ENCODE peak calls at places on chromosomes 2 and 18, in eight cellular contexts. M, N, X, O, W, I, D and H are unnamed samples.

GRCh38 chr2:121080013-121080772 is 204.8 kb downstream of the TFCP2L1 start:
- DNase-seq in M (no peak), N (peak; percentile 78), X (peak; percentile 47), O (peak; percentile 73), W (peak; percentile 50), I (no peak), D (peak; percentile 56), H (no peak)

GRCh38 chr2:124640221-124640750 is 615.2 kb downstream of the CNTNAP5 start:
- DNase-seq in M (no peak), N (no peak), X (no peak), O (no peak), W (no peak), I (no peak), D (no peak), H (no peak)

GRCh38 chr2:16189851-16190160 is 249.5 kb downstream of the MYCN start:
- DNase-seq in M (no peak), N (no peak), X (no peak), O (no peak), W (no peak), I (no peak), D (no peak), H (no peak)

GRCh38 chr2:110873056-110873502 is 140.7 kb downstream of the ACOXL start:
- DNase-seq in M (no peak), N (no peak), X (no peak), O (no peak), W (no peak), I (no peak), D (no peak), H (no peak)

GRCh38 chr18:13463526-13463925 is 245.0 kb downstream of the LDLRAD4 start:
- DNase-seq in M (no peak), N (peak; percentile 45), X (no peak), O (no peak), W (no peak), I (no peak), D (no peak), H (no peak)

GRCh38 chr2:60963176-60963575 is 54.3 kb upstream of the PEX13 start:
- DNase-seq in M (no peak), N (no peak), X (no peak), O (no peak), W (no peak), I (no peak), D (no peak), H (no peak)

GRCh38 chr2:113965644-113966043 is 75.8 kb downstream of the ACTR3 start:
- DNase-seq in M (no peak), N (no peak), X (no peak), O (no peak), W (no peak), I (no peak), D (no peak), H (no peak)

GRCh38 chr2:166067204-166067603 is 60.6 kb downstream of the SCN1A start:
- DNase-seq in M (no peak), N (no peak), X (no peak), O (no peak), W (no peak), I (no peak), D (no peak), H (no peak)

DNA sequence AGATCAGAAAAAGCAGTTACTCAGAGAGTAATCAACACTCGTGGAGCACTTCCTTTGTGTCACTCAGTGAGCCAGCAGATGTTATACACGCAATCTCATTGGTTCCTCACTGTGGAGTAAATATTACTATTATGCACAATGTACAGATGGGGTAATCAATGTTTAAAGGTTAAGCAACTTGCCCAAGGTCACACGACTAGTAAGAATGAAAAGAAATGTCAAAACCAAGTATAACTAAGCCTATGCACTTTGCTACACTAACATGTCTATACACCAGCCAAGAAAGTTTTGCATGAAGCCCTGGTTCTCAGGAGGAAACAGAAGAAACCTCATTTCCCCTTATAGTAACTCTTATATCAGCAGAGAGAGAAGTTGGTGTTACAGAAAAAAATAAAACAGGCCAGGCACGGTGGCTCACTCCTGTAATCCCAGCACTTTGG is 5.4 kb downstream of the METTL21A start:
- DNase-seq in M (no peak), N (no peak), X (no peak), O (no peak), W (no peak), I (no peak), D (no peak), H (no peak)
- H3K4me3 ChIP-seq in M (no peak overlapping the region), N (no peak overlapping the region), X (no peak overlapping the region), O (no peak overlapping the region), W (no peak overlapping the region), I (no peak overlapping the region), D (no peak overlapping the region), H (no peak overlapping the region)

GRCh38 chr2:105882920-105883319 is 138.2 kb downstream of the NCK2 start:
- DNase-seq in M (no peak), N (no peak), X (no peak), O (no peak), W (no peak), I (no peak), D (no peak), H (no peak)

GRCh38 chr2:105879798-105880300 is 135.1 kb downstream of the NCK2 start:
- DNase-seq in M (no peak), N (no peak), X (no peak), O (no peak), W (no peak), I (no peak), D (no peak), H (no peak)

GRCh38 chr2:105880637-105881036 is 135.9 kb downstream of the NCK2 start:
- DNase-seq in M (no peak), N (no peak), X (no peak), O (no peak), W (no peak), I (no peak), D (no peak), H (no peak)

GRCh38 chr2:105879106-105879797 is 134.5 kb downstream of the NCK2 start:
- DNase-seq in M (no peak), N (no peak), X (no peak), O (no peak), W (no peak), I (no peak), D (no peak), H (no peak)

DNA sequence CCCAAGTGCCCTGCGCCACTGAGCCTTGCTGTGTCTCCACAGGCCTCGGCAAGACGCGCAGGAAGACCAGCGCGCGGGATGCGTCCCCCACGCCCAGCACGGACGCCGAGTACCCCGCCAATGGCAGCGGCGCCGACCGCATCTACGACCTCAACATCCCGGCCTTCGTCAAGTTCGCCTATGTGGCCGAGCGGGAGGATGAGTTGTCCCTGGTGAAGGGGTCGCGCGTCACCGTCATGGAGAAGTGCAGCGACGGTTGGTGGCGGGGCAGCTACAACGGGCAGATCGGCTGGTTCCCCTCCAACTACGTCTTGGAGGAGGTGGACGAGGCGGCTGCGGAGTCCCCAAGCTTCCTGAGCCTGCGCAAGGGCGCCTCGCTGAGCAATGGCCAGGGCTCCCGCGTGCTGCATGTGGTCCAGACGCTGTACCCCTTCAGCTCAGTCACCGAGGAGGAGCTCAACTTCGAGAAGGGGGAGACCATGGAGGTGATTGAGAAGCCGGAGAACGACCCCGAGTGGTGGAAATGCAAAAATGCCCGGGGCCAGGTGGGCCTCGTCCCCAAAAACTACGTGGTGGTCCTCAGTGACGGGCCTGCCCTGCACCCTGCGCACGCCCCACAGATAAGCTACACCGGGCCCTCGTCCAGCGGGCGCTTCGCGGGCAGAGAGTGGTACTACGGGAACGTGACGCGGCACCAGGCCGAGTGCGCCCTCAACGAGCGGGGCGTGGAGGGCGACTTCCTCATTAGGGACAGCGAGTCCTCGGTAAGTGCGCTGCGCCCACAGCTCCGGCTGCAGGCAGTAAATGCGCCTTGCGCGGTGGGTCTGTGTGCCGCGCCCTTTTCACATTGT is 136.8 kb downstream of the NCK2 start:
- DNase-seq in M (no peak), N (no peak), X (no peak), O (no peak), W (no peak), I (no peak), D (no peak), H (no peak)
- H3K9me3 ChIP-seq in M (no peaks in the 10 kb centered on the region), N (no peaks in the 10 kb centered on the region), X (no peaks in the 10 kb centered on the region), O (no peaks in the 10 kb centered on the region), W (peaks cover 5% of the 10 kb centered on the region), I (peaks cover 16% of the 10 kb centered on the region), D (peaks cover 4% of the 10 kb centered on the region), H (no peaks in the 10 kb centered on the region)

GRCh38 chr2:37190290-37190689 is 1.8 kb upstream of the SULT6B1 start:
- DNase-seq in M (no peak), N (no peak), X (no peak), O (no peak), W (no peak), I (no peak), D (no peak), H (no peak)

GRCh38 chr2:37191253-37191652 is 2.8 kb upstream of the SULT6B1 start:
- DNase-seq in M (no peak), N (no peak), X (no peak), O (no peak), W (no peak), I (no peak), D (no peak), H (no peak)

GRCh38 chr2:37191747-37192146 is 3.3 kb upstream of the SULT6B1 start:
- DNase-seq in M (no peak), N (no peak), X (no peak), O (no peak), W (no peak), I (no peak), D (no peak), H (no peak)

GRCh38 chr2:37188570-37188969 is at the start of gene SULT6B1:
- DNase-seq in M (no peak), N (no peak), X (no peak), O (no peak), W (no peak), I (no peak), D (no peak), H (no peak)

DNA sequence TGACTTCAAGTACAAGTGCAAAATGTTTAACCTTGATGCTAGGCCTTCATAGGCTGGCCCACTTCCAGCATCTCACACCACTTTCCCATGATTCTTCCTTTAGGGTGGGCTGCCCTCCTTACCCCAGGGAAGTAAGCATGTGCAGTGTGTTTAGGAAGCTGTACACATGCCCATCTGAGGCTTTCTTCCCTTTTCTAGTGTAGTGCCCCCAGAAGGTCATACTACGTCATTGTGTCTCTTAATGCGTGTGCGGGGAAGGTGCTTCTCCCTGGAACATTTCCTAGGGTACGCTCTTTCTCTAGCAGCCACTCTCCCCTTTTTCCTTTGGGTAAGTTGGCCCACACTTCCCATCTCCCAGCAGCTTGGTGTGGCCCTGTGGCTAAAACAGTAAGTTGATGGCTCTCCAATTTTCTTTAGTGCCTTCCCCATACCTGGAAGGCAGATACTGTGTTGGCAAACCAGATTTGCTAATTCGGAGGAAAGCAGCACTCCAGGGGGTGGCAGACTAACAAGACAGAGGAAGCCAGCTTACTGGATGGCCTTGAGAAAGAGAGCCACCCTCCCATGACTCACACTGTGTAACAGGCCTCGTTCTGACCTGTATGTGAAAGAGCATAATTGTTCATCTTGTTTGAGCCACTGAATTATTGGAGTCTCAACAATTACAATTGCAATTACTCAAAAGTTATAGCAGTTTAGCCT is 1.1 kb upstream of the SULT6B1 start:
- DNase-seq in M (no peak), N (no peak), X (no peak), O (peak; percentile 52), W (no peak), I (no peak), D (peak; percentile 64), H (peak; percentile 90)
- H3K4me3 ChIP-seq in M (no peak overlapping the region), N (no peak overlapping the region), X (no peak overlapping the region), O (no peak overlapping the region), W (no peak overlapping the region), I (no peak overlapping the region), D (no peak overlapping the region), H (no peak overlapping the region)

GRCh38 chr18:50398099-50398498 is 23.3 kb downstream of the SKA1 start:
- DNase-seq in M (no peak), N (no peak), X (no peak), O (no peak), W (no peak), I (no peak), D (no peak), H (no peak)

GRCh38 chr18:50395093-50395492 is 20.2 kb downstream of the SKA1 start:
- DNase-seq in M (no peak), N (no peak), X (no peak), O (no peak), W (no peak), I (no peak), D (no peak), H (no peak)

GRCh38 chr18:50397023-50397422 is 22.2 kb downstream of the SKA1 start:
- DNase-seq in M (no peak), N (no peak), X (no peak), O (no peak), W (no peak), I (no peak), D (no peak), H (no peak)

GRCh38 chr18:50396005-50396404 is 21.2 kb downstream of the SKA1 start:
- DNase-seq in M (no peak), N (no peak), X (no peak), O (no peak), W (no peak), I (no peak), D (no peak), H (no peak)

GRCh38 chr18:50393802-50394201 is 19.0 kb downstream of the SKA1 start:
- DNase-seq in M (no peak), N (no peak), X (no peak), O (no peak), W (no peak), I (no peak), D (no peak), H (no peak)
- H3K9me3 ChIP-seq in M (no peaks in the 10 kb centered on the region), N (no peaks in the 10 kb centered on the region), X (no peaks in the 10 kb centered on the region), O (no peaks in the 10 kb centered on the region), W (no peaks in the 10 kb centered on the region), I (no peaks in the 10 kb centered on the region), D (no peaks in the 10 kb centered on the region), H (no peaks in the 10 kb centered on the region)